ENCODE peak calls at places on chromosomes 2 and 18, in six cellular contexts. S is effector memory CD4-positive, alpha-beta T cell; J is activated CD4-positive, alpha-beta T cell treated with anti-CD3 and anti-CD28 coated beads, Interleukin-2, amount 50 U/mL, for 1 hour; H is activated effector memory CD4-positive, alpha-beta T cell treated with anti-CD3 and anti-CD28 coated beads, Interleukin-2, amount 50 U/mL, for 16 hours; X is kidney tubule cell; L is NCI-H2171 treated with DMSO at 0.1 percent for 48 hours. E is an unnamed sample.

GRCh38 chr2:199989822-199990221 is 34.4 kb downstream of the MAIP1 start:
- DNase-seq in H (no peak), S (no peak), L (no peak), X (no peak), J (no peak), E (no peak)

GRCh38 chr2:64792995-64793639 is 139.4 kb upstream of the SERTAD2 start:
- DNase-seq in H (no peak), S (no peak), J (no peak), L (no peak), X (peak), E (no peak)

GRCh38 chr2:127226520-127227263 is 6.6 kb upstream of the CYP27C1 start:
- DNase-seq in X (peak), H (peak), J (no peak), L (peak), S (no peak), E (no peak)

GRCh38 chr2:230225486-230225885 is at the start of gene SP140:
- DNase-seq in H (peak), X (no peak), S (peak), L (no peak), J (peak), E (no peak)

GRCh38 chr18:13266208-13267100 is 47.9 kb downstream of the LDLRAD4 start:
- DNase-seq in X (no peak), J (no peak), H (peak), S (no peak), L (no peak), E (no peak)

GRCh38 chr18:79621501-79621900 is 58.1 kb upstream of the CTDP1 start:
- DNase-seq in H (no peak), S (no peak), J (no peak), L (no peak), X (no peak), E (no peak)

GRCh38 chr2:95026471-95027368 is 1.2 kb downstream of the MAL start:
- DNase-seq in H (peak), J (no peak), L (no peak), S (peak), X (peak), E (no peak)

GRCh38 chr2:19775838-19776237 is 125.9 kb downstream of the TTC32 start:
- DNase-seq in X (no peak), H (no peak), S (no peak), J (no peak), L (peak), E (no peak)

GRCh38 chr18:9708057-9708881 is at the start of gene RAB31:
- DNase-seq in H (no peak), L (no peak), S (no peak), X (peak), J (no peak), E (no peak)

GRCh38 chr18:80175451-80176235 is 66.6 kb downstream of the ADNP2 start:
- DNase-seq in H (peak), S (peak), J (peak), L (no peak), X (no peak), E (no peak)

GRCh38 chr18:77209587-77209986 is 40.1 kb upstream of the GALR1 start:
- DNase-seq in J (no peak), S (no peak), L (no peak), X (peak), H (no peak), E (no peak)

GRCh38 chr2:234998404-234999211 is 46.8 kb downstream of the SH3BP4 start:
- DNase-seq in J (no peak), X (peak), L (no peak), H (no peak), S (no peak), E (no peak)

GRCh38 chr18:74290831-74291770 is 662 bp downstream of the CYB5A start:
- DNase-seq in S (no peak), H (peak), X (peak), J (peak), L (peak), E (no peak)

GRCh38 chr18:13409997-13410396 is 191.4 kb downstream of the LDLRAD4 start:
- DNase-seq in L (no peak), X (no peak), S (no peak), J (no peak), H (no peak), E (no peak)

GRCh38 chr2:219249203-219249980 is 3.7 kb upstream of the TUBA4B start:
- DNase-seq in L (peak), H (peak), S (no peak), J (peak), X (peak), E (peak)

GRCh38 chr2:187581125-187581896 is 27.1 kb upstream of the TFPI start:
- DNase-seq in J (no peak), L (peak), S (no peak), H (no peak), X (peak), E (peak)